ENCODE peak calls at places on chromosomes 2 and 18, in six cellular contexts. L is naive thymus-derived CD4-positive, alpha-beta T cell; F is tibial artery; A is IMR-90; P is dorsolateral prefrontal cortex; W is right lobe of liver. N is an unnamed sample.

GRCh38 chr18:12656671-12657047 is 1.2 kb downstream of the SPIRE1 start:
- DNase-seq in L (no peak), P (no peak), F (no peak), W (no peak), A (peak), N (no peak)

GRCh38 chr2:64065516-64065915 is 46.3 kb upstream of the VPS54 start:
- DNase-seq in W (no peak), L (no peak), F (no peak), A (no peak), P (no peak), N (no peak)

GRCh38 chr2:1722692-1723091 is 21.6 kb downstream of the PXDN start:
- DNase-seq in F (no peak), L (no peak), A (no peak), W (peak), P (no peak), N (no peak)

GRCh38 chr2:241519669-241520068 is 11.3 kb upstream of the STK25 start:
- DNase-seq in L (no peak), A (no peak), W (no peak), P (no peak), F (no peak), N (no peak)

GRCh38 chr2:215465246-215465645 is 29.4 kb upstream of the FN1 start:
- DNase-seq in P (no peak), A (peak), W (no peak), F (no peak), L (no peak), N (no peak)

GRCh38 chr18:47184419-47185050 is 8.4 kb upstream of the IER3IP1 start:
- DNase-seq in F (no peak), A (peak), W (no peak), L (no peak), P (no peak), N (no peak)

GRCh38 chr18:39485696-39486095 is 1920.1 kb upstream of the CELF4 start:
- DNase-seq in F (no peak), P (no peak), L (no peak), W (no peak), A (peak), N (no peak)

GRCh38 chr2:128198666-128199065 is 107.7 kb downstream of the UGGT1 start:
- DNase-seq in A (no peak), P (no peak), L (no peak), W (no peak), F (no peak), N (no peak)

GRCh38 chr18:48629730-48630324 is 91.0 kb downstream of the CTIF start:
- DNase-seq in L (no peak), A (peak), F (no peak), W (peak), P (no peak), N (no peak)

GRCh38 chr2:184646177-184646576 is 47.8 kb downstream of the ZNF804A start:
- DNase-seq in F (no peak), A (peak), P (no peak), L (no peak), W (no peak), N (no peak)

GRCh38 chr2:173580351-173580750 is 225.7 kb downstream of the CDCA7 start:
- DNase-seq in F (no peak), W (no peak), P (no peak), A (no peak), L (no peak), N (no peak)

GRCh38 chr2:224709276-224709675 is 6.9 kb downstream of the CCDC195 start:
- DNase-seq in L (no peak), P (no peak), F (no peak), A (no peak), W (no peak), N (no peak)

GRCh38 chr2:224716201-224716600 is at the start of gene CCDC195:
- DNase-seq in W (no peak), P (no peak), A (no peak), F (no peak), L (no peak), N (no peak)

GRCh38 chr2:224711859-224712258 is 4.3 kb downstream of the CCDC195 start:
- DNase-seq in W (no peak), A (no peak), F (no peak), P (no peak), L (no peak), N (no peak)

GRCh38 chr2:224711381-224711780 is 4.8 kb downstream of the CCDC195 start:
- DNase-seq in L (no peak), W (no peak), F (no peak), P (no peak), A (no peak), N (no peak)

DNA sequence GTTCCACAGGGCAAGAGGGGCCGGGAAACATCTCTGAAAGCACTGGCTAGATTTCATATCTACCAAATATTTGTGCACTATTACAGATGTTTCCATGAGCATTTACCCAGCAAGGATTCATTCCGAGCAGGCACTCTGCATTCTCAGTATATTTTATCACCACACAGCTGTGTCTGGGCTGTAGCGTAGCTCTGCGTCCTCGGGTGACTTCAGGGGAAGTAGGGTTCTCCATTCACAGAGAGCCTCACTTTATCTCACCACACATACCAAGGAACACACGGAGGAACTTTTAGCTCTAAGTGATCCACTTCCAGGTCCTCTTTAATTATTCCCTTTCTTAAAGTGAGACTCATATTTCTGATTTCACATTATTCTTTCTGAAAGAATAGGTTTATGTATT is 3.8 kb downstream of the CCDC195 start:
- DNase-seq in W (no peak), L (no peak), P (no peak), F (no peak), A (peak), N (no peak)
- H3K27ac ChIP-seq in W (no peak), L (no peak), P (no peak), F (no peak), A (no peak), N (no peak)

DNA sequence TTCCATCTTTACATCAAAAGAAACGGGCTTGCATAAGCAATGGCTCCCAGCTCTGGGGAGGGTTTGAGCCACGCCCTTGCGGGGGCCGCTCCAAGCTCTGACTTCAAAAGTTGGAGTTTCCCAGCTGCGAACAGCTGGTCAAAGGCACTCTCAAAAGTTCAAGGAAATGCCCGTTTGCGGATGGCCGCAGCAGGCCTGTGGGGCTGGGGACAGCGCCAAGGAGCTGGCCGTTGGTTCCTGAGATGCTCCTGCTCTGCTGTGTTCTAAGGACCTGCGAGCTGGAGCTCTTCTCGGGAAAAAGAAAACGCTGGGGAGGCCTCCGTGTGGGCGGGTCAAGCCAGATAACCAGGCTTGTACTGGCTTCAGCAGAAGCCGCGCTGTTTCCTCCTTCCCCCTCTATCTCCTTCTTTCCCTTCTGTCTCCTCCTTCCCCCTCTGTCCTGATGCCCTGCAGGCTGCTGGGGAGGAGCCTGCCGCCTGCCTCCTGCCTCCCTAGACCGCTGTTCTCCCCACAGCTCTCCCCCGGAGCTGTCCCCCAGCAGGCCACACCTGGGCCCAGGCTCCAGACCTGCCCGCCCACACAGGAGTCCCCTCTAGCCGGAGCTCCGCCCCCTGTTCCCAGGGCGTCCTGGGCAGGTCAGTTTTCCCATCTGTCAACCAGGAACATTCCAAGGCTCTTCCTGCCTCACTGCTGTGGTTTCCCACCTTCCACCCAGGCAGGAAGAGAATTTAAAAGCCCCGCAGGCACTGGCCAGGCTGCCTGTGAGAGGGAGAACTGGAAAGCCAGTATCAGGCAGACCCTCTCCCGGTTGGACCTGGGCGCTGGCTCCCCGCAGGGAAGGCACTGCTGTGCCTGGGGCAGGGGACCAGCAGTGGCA is 14.1 kb downstream of the KLF11 start:
- DNase-seq in F (no peak), W (no peak), P (no peak), A (peak), L (no peak), N (no peak)
- H3K27ac ChIP-seq in F (peak), W (no peak), P (no peak), A (peak), L (no peak), N (no peak)

GRCh38 chr2:236888766-236889035 is 197.0 kb upstream of the COPS8 start:
- DNase-seq in A (no peak), L (no peak), F (no peak), W (no peak), P (no peak), N (no peak)
- H3K27ac ChIP-seq in A (no peak), L (no peak), F (peak), W (no peak), P (no peak), N (peak)

DNA sequence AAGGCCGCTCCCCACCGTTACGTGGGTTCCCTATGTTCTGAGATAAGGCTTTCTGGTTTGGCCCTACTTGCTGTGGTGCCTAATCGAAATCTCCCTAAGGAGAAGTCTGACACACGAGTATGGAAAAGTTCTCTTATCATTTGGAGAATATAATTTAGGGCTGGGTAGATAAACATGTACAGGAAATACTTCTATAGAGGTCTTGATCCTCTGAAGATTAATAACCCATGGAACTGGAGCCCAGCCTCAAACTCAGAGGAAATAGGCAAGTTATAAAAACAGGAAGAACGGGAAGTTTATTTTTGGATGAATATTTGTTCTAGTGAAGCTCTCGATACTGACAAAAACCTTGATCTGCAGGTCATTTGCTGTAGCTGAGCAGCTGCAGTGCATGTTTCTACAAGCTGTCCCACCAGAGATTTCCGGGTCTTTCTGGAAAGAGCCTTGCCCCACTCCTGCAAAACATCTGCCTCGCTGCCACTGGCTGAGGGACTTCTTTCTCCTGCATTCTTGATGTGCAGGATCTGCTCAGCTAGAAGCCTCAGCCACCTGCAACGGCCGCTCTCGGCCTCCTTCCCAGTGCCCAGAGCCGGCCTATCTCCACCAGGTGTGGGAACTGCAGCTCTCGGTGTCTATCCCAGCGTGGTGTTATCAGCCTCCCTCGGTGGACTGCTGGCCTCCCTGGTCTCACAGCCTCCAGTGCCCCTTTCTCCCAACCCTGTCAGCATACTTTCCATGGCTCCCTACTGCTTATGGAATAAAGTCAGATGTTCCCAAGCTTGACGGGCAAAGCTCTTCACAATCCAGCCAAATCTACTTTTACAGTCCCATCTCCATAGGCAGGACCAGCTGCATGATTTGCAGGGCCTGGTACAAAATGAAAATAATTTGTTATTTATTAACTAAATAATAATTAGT is 48.6 kb downstream of the SPRED2 start:
- DNase-seq in F (no peak), A (peak), W (no peak), P (no peak), L (no peak), N (no peak)
- H3K27ac ChIP-seq in F (peak), A (peak), W (peak), P (peak), L (peak), N (peak)

GRCh38 chr2:112182581-112183034 is 44.4 kb downstream of the FBLN7 start:
- DNase-seq in L (peak), W (no peak), P (no peak), A (no peak), F (no peak), N (no peak)

GRCh38 chr2:112181571-112182290 is 43.5 kb downstream of the FBLN7 start:
- DNase-seq in L (peak), W (no peak), F (no peak), A (no peak), P (no peak), N (no peak)

GRCh38 chr2:112183327-112184025 is 45.3 kb downstream of the FBLN7 start:
- DNase-seq in A (peak), F (no peak), W (no peak), L (no peak), P (no peak), N (no peak)

GRCh38 chr2:112185131-112185530 is 46.9 kb downstream of the FBLN7 start:
- DNase-seq in W (no peak), F (no peak), P (no peak), A (no peak), L (no peak), N (no peak)

GRCh38 chr2:112184121-112184520 is 45.9 kb downstream of the FBLN7 start:
- DNase-seq in P (no peak), F (no peak), L (no peak), W (no peak), A (no peak), N (no peak)
- H3K27ac ChIP-seq in P (no peak), F (no peak), L (peak), W (no peak), A (no peak), N (no peak)

DNA sequence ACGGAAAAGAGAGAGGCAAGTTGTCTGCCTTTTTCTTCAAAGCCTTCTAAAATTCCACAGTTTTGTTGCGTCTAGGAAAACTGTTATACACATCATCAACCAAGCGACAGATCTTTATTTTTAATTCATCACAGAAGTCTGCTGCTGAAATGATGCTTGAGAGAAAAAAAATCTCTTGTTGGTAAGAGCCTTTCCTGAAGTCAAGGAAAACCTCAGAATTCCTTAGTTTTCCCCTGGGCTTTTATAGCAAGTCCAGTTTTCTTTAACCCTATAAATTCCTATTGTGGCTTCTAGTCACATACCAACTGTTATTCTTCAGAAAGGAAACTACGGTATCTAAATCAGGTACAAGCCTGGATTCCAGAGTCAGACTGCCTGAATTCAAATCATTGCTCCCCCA is 36.2 kb upstream of the TANC1 start:
- DNase-seq in A (no peak), W (no peak), P (no peak), L (no peak), F (no peak), N (no peak)
- H3K27ac ChIP-seq in A (no peak), W (no peak), P (no peak), L (no peak), F (no peak), N (no peak)

N was measured in thoracic aorta.